ENCODE peak calls at places on chromosomes 3 and 15, in five cellular contexts. J is AG08396; Y is stimulated activated CD8-positive, alpha-beta memory T cell treated with anti-CD3 and anti-CD28 coated beads, Interleukin-7, amount 100 ng/mL, for 1 hour; U is NCI-H460; T is CMK. N is an unnamed sample.
A peak's percentile ranks its signal among the peaks of the same experiment; 100 is the strongest.

GRCh38 chr3:53045107-53045783 is 628 bp downstream of the SFMBT1 start:
- DNase-seq in J (peak; percentile 93), T (no peak), Y (peak; percentile 24), U (peak; percentile 47), N (no peak)

GRCh38 chr3:19060404-19060803 is 87.9 kb upstream of the KCNH8 start:
- DNase-seq in T (no peak), J (no peak), U (no peak), Y (no peak), N (no peak)

GRCh38 chr3:37863552-37863865 is 1.8 kb downstream of the CTDSPL start:
- DNase-seq in U (no peak), J (no peak), Y (no peak), T (no peak), N (no peak)

GRCh38 chr3:50658416-50658815 is 16.3 kb upstream of the DOCK3 start:
- DNase-seq in J (no peak), T (no peak), Y (no peak), U (no peak), N (no peak)

GRCh38 chr15:77118787-77119410 is 48.0 kb upstream of the TSPAN3 start:
- DNase-seq in U (peak; percentile 52), T (no peak), Y (no peak), J (peak; percentile 57), N (no peak)

GRCh38 chr3:13045904-13046568 is 27.2 kb downstream of the IQSEC1 start:
- DNase-seq in J (no peak), U (no peak), Y (no peak), T (no peak), N (no peak)

GRCh38 chr15:96331141-96331941 is 841 bp downstream of the NR2F2 start:
- DNase-seq in Y (no peak), U (no peak), T (no peak), J (peak; percentile 46), N (no peak)

GRCh38 chr3:195906865-195907729 is 1.3 kb downstream of the TNK2 start:
- DNase-seq in J (peak; percentile 9), Y (peak; percentile 52), U (no peak), T (no peak), N (no peak)

GRCh38 chr3:160869825-160870224 is 113.8 kb downstream of the PPM1L start:
- DNase-seq in U (no peak), J (no peak), Y (no peak), T (no peak), N (no peak)

GRCh38 chr3:188389711-188390346 is 235.9 kb downstream of the LPP start:
- DNase-seq in T (no peak), J (no peak), U (no peak), Y (no peak), N (no peak)

GRCh38 chr15:89441295-89441762 is 55.1 kb downstream of the RHCG start:
- DNase-seq in Y (no peak), T (no peak), J (no peak), U (no peak), N (no peak)

GRCh38 chr3:65972765-65973164 is 66.0 kb downstream of the MAGI1 start:
- DNase-seq in J (no peak), U (no peak), Y (no peak), T (no peak), N (no peak)

GRCh38 chr3:47476644-47477199 is 981 bp upstream of the SCAP start:
- DNase-seq in T (no peak), Y (no peak), J (no peak), U (no peak), N (no peak)

GRCh38 chr15:97547381-97547780 is 413.1 kb upstream of the ARRDC4 start:
- DNase-seq in U (no peak), T (no peak), J (no peak), Y (no peak), N (no peak)

GRCh38 chr3:124401841-124402240 is 328.4 kb upstream of the UMPS start:
- DNase-seq in U (peak; percentile 30), T (no peak), Y (no peak), J (no peak), N (no peak)

GRCh38 chr3:29594261-29594660 is 313.4 kb downstream of the RBMS3 start:
- DNase-seq in J (no peak), Y (no peak), T (no peak), U (no peak), N (no peak)

GRCh38 chr3:177245257-177245656 is 48.0 kb upstream of the TBL1XR1 start:
- DNase-seq in T (no peak), Y (no peak), J (no peak), U (no peak), N (no peak)

GRCh38 chr15:70109522-70109921 is 11.8 kb upstream of the TLE3 start:
- DNase-seq in J (no peak), T (no peak), U (no peak), Y (no peak), N (no peak)

GRCh38 chr3:11201246-11202024 is 47.1 kb downstream of the HRH1 start:
- DNase-seq in J (no peak), U (no peak), Y (no peak), T (no peak), N (no peak)

GRCh38 chr3:18679226-18679625 is 254.1 kb upstream of the SATB1 start:
- DNase-seq in T (no peak), U (no peak), Y (no peak), J (no peak), N (no peak)

GRCh38 chr15:77857419-77857818 is 220.1 kb downstream of the TBC1D2B start:
- DNase-seq in T (no peak), J (no peak), U (no peak), Y (no peak), N (no peak)

GRCh38 chr3:132378846-132379245 is 38.5 kb upstream of the DNAJC13 start:
- DNase-seq in Y (no peak), J (no peak), T (no peak), U (no peak), N (no peak)

GRCh38 chr15:56001476-56002078 is 8.2 kb upstream of the NEDD4 start:
- DNase-seq in U (no peak), T (no peak), J (no peak), Y (no peak), N (no peak)

GRCh38 chr3:88235102-88235501 is 85.3 kb downstream of the C3orf38 start:
- DNase-seq in Y (no peak), T (no peak), J (no peak), U (no peak), N (no peak)

GRCh38 chr3:194572131-194572789 is 61.0 kb downstream of the TMEM44 start:
- DNase-seq in T (no peak), J (peak; percentile 71), U (peak; percentile 50), Y (no peak), N (no peak)

GRCh38 chr3:27553868-27554540 is 69.8 kb upstream of the SLC4A7 start:
- DNase-seq in T (no peak), Y (no peak), J (no peak), U (no peak), N (no peak)

GRCh38 chr3:41593760-41594159 is 368.1 kb downstream of the ULK4 start:
- DNase-seq in J (no peak), T (no peak), Y (no peak), U (no peak), N (no peak)

GRCh38 chr15:64130159-64130558 is 21.4 kb upstream of the SNX22 start:
- DNase-seq in T (no peak), J (no peak), Y (no peak), U (no peak), N (no peak)

GRCh38 chr3:94162700-94163099 is 99.8 kb downstream of the NSUN3 start:
- DNase-seq in J (peak; percentile 8), U (peak; percentile 18), T (no peak), Y (no peak), N (no peak)

GRCh38 chr15:86231864-86232801 is 152.5 kb downstream of the AGBL1 start:
- DNase-seq in T (no peak), J (peak; percentile 20), U (no peak), Y (no peak), N (no peak)